ENCODE peak calls at places on chromosome 22, in four cellular contexts. G, F, Z and Q are unnamed samples.

GRCh38 chr22:40176921-40177737 is 596 bp upstream of the TNRC6B start:
- DNase-seq in G (peak), F (peak), Z (peak), Q (peak)

GRCh38 chr22:20421507-20421874 is 16.1 kb downstream of the SCARF2 start:
- DNase-seq in G (no peak), F (no peak), Z (no peak), Q (no peak)

GRCh38 chr22:49305215-49305965 is 522.3 kb downstream of the BRD1 start:
- DNase-seq in G (peak), F (peak), Z (peak), Q (peak)

GRCh38 chr22:37014415-37014806 is 4.8 kb downstream of the TST start:
- DNase-seq in G (no peak), F (no peak), Z (no peak), Q (no peak)

GRCh38 chr22:23357028-23357427 is 176.7 kb downstream of the BCR start:
- DNase-seq in G (no peak), F (no peak), Z (no peak), Q (no peak)

GRCh38 chr22:48566741-48567140 is 1260.9 kb downstream of the BRD1 start:
- DNase-seq in G (no peak), F (no peak), Z (no peak), Q (no peak)

GRCh38 chr22:41070665-41071331 is 21.6 kb upstream of the EP300 start:
- DNase-seq in G (no peak), F (no peak), Z (no peak), Q (no peak)

GRCh38 chr22:41092023-41092817 is at the start of gene EP300:
- DNase-seq in G (peak), F (peak), Z (peak), Q (peak)

GRCh38 chr22:29842740-29843139 is 4.7 kb upstream of the ASCC2 start:
- DNase-seq in G (no peak), F (no peak), Z (no peak), Q (peak)

GRCh38 chr22:28181332-28181731 is 262.3 kb upstream of the PITPNB start:
- DNase-seq in G (no peak), F (no peak), Z (peak), Q (peak)

GRCh38 chr22:46125311-46125710 is 25.0 kb upstream of the PPARA start:
- DNase-seq in G (no peak), F (no peak), Z (no peak), Q (no peak)

GRCh38 chr22:49340406-49340805 is 487.3 kb downstream of the BRD1 start:
- DNase-seq in G (peak), F (no peak), Z (no peak), Q (no peak)

GRCh38 chr22:49599691-49600451 is 227.8 kb downstream of the BRD1 start:
- DNase-seq in G (no peak), F (no peak), Z (no peak), Q (no peak)

GRCh38 chr22:29727248-29727551 is 7.4 kb downstream of the CABP7 start:
- DNase-seq in G (peak), F (peak), Z (peak), Q (no peak)